ENCODE peak calls at places on chromosomes 5 and 9, in eight cellular contexts. U is hepatocyte, R is fibroblast of lung, Y is keratinocyte, W is suprapubic skin, Q is A549, F is dorsolateral prefrontal cortex, A is prostate gland. J is an unnamed sample.

GRCh38 chr5:89513299-89514044 is 630.5 kb upstream of the MEF2C start:
- DNase-seq in A (no peak), R (no peak), U (no peak), Q (no peak), F (no peak), Y (no peak), W (no peak), J (no peak)

GRCh38 chr9:133200631-133201030 is 8.4 kb downstream of the OBP2B start:
- DNase-seq in R (no peak), F (no peak), Q (no peak), U (no peak), W (no peak), A (no peak), Y (no peak), J (no peak)

GRCh38 chr9:85859751-85860150 is 81.2 kb upstream of the NAA35 start:
- DNase-seq in A (no peak), Y (no peak), F (no peak), U (no peak), R (no peak), W (no peak), Q (no peak), J (no peak)

GRCh38 chr9:84966876-84967830 is 297.6 kb downstream of the NTRK2 start:
- DNase-seq in Y (peak), U (no peak), W (no peak), F (peak), R (no peak), Q (no peak), A (no peak), J (no peak)

GRCh38 chr5:143108498-143109128 is 294.9 kb downstream of the NR3C1 start:
- DNase-seq in A (peak), R (no peak), U (no peak), F (no peak), W (no peak), Y (no peak), Q (no peak), J (no peak)

GRCh38 chr9:73200694-73201432 is 49.2 kb downstream of the ANXA1 start:
- DNase-seq in A (no peak), U (peak), Y (no peak), Q (peak), F (no peak), R (peak), W (no peak), J (no peak)

GRCh38 chr5:25754895-25755294 is 1110.1 kb upstream of the CDH10 start:
- DNase-seq in W (no peak), A (no peak), F (no peak), R (no peak), Q (peak), U (no peak), Y (no peak), J (no peak)

GRCh38 chr5:134003957-134004625 is 684 bp downstream of the VDAC1 start:
- DNase-seq in Q (peak), A (peak), U (peak), R (peak), W (peak), F (no peak), Y (no peak), J (no peak)

GRCh38 chr5:162052671-162053070 is 14.9 kb upstream of the GABRG2 start:
- DNase-seq in U (no peak), Y (no peak), W (no peak), A (no peak), R (no peak), Q (no peak), F (no peak), J (no peak)

GRCh38 chr5:146052780-146053179 is 52.6 kb downstream of the PLAC8L1 start:
- DNase-seq in U (no peak), R (no peak), A (no peak), W (no peak), Y (no peak), F (no peak), Q (no peak), J (no peak)

GRCh38 chr5:159657766-159658165 is 258.5 kb upstream of the ADRA1B start:
- DNase-seq in Y (no peak), F (no peak), U (no peak), R (no peak), Q (no peak), W (no peak), A (no peak), J (no peak)

GRCh38 chr5:82735160-82735789 is 341.9 kb downstream of the TMEM167A start:
- DNase-seq in Y (no peak), Q (no peak), A (no peak), U (peak), F (no peak), R (peak), W (no peak), J (peak)

DNA sequence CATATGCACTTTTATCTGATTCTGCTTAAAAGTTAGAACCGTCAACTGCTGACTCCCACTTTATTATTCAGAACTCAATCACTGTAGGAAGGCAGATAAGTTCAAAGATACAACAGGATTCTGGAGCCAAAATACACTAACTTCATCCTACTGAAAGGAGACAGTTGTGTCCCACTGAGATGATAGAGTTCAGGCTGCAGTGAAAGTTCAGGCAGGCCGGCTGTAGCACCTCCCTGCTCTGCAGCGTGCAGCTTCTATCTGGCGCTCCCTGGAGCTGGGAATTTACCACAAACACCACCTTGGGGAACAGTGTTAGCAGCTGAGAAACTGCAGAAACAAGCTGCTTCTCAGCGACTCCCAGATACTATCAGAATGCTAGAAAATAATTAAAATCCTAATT is 52.5 kb upstream of the CNTLN start:
- DNase-seq in Y (no peak), F (no peak), R (peak), W (no peak), U (peak), A (no peak), Q (peak), J (peak)
- TF ChIP-seq CTCF in Y (no peak), F (no peak), R (peak), W (no peak), U (peak), A (no peak), Q (no peak), J (peak)

DNA sequence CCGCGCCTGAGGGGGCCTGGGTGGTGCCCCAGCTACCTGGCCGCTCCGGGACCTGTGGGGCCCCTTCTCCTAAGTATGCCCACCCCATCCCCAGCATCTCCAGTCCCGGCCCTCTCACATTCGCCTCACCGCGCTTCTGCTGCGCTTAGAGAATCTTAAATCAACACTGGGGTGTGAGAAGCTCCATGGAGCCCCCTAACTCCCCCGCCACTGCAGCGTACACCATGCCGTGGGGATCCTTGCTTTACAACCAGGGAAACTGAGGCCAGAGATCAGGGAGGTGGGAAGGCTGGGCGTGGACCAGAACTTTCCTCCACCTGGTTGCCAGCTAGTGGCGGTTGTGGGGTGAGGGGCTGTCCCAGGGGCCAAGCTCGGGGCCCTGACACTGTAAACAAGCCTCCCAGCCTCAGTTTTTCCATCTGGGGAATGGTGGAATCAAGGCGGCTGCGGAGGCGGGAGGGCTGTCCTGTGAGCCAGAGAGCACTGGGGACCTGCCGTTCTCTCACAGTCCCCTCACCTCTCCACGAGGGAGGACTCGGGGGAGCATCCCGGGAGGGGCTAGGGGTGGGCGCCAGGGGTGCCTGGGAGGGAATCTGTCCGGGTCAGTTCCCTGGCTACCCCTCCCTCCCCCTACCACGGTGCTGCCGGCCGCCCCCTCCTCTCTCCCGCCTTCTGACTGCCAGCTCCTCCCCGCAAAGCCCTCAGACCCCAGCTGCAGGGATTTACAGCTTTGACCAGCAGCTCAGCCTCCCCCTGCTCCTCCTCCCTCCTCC is 161.2 kb downstream of the C9orf50 start:
- DNase-seq in Y (no peak), W (no peak), R (no peak), F (no peak), U (no peak), A (no peak), Q (no peak), J (no peak)
- H3K4me3 ChIP-seq in Y (no peak), W (peak), R (no peak), F (peak), U (no peak), A (peak), Q (no peak), J (no peak)

DNA sequence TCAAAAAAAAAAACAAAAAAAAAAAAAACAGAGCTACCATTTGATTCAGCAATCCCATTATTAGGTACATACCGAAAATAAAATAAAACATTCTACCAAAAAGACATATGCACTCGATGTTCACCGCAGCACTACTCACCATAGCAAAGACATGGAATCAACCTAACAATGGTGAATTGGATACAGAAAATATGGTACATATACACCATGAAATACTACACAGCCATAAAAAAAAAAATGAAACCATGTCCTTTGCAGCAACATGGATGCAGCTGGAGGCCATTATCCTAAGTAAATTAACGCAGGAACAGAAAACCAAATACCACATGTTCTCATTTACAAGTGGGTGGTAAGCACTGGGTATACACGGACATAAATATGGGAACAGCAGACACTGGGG is 21.3 kb downstream of the MRPS27 start:
- DNase-seq in F (no peak), A (no peak), W (no peak), U (no peak), R (no peak), Q (no peak), Y (no peak), J (no peak)
- TF ChIP-seq CTCF in F (no peak), A (no peak), W (no peak), U (no peak), R (no peak), Q (no peak), Y (no peak), J (no peak)

DNA sequence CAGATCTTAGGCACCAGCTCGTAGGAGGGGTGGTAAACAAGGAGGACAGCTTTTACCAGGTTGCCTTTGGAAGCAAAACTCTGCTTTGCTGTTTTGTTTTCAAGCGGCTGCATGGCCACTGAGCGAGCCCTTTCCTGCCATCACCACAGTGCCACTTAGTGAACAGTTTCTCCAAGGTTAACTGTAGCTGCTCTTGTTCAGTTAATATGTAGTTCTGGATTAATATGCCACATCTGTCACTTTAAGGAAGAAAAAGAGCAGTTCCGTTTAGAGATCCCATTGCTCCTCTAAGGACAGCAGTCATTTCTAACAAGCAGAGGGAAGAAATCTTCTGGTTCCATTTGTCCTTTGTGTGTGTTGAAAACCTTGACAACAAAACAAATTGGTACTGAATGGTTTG is 10.4 kb upstream of the ABL1 start:
- DNase-seq in Y (no peak), Q (no peak), W (no peak), U (no peak), F (no peak), A (no peak), R (no peak), J (no peak)
- H3K4me3 ChIP-seq in Y (no peak), Q (no peak), W (no peak), U (no peak), F (no peak), A (no peak), R (no peak), J (no peak)

DNA sequence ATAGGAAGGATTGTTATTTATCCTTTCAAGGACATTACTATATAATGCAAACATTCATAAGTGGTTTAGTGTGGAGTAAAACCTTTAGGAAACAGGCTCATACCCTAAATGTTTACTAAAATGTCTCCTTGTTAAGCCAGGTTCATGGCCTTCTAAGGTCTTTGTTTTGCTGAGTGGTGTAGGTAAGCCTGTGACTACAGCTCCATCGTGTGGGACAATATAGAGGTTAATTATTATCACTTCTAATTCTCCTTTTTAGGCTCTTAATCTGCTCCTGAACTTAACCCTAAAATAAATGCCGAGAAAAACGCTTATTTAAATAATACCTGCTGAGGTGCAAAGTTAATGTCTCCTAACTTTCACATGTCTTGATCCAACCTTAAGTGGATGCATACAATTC is 43.8 kb downstream of the SPINK5 start:
- DNase-seq in Y (no peak), W (no peak), R (peak), Q (no peak), F (no peak), U (peak), A (no peak), J (no peak)
- TF ChIP-seq CTCF in Y (peak), W (no peak), R (no peak), Q (no peak), F (no peak), U (peak), A (no peak), J (no peak)

GRCh38 chr5:38448553-38449350 is 107.7 kb downstream of the LIFR start:
- DNase-seq in Y (no peak), U (no peak), F (no peak), Q (no peak), A (no peak), R (no peak), W (no peak), J (no peak)

GRCh38 chr5:38447786-38448185 is 108.7 kb downstream of the LIFR start:
- DNase-seq in A (no peak), U (no peak), W (no peak), Y (no peak), F (no peak), R (peak), Q (no peak), J (no peak)

GRCh38 chr5:38443390-38443789 is 113.1 kb downstream of the LIFR start:
- DNase-seq in U (no peak), Y (no peak), A (no peak), Q (no peak), W (no peak), F (no peak), R (no peak), J (no peak)

GRCh38 chr5:38445374-38446028 is 110.9 kb downstream of the LIFR start:
- DNase-seq in U (no peak), R (peak), F (no peak), A (no peak), Q (no peak), W (no peak), Y (no peak), J (no peak)

GRCh38 chr5:38446029-38446522 is 110.4 kb downstream of the LIFR start:
- DNase-seq in F (no peak), U (no peak), A (no peak), Q (no peak), W (no peak), R (no peak), Y (no peak), J (no peak)
- H3K4me3 ChIP-seq in F (no peak), U (no peak), A (peak), Q (no peak), W (peak), R (no peak), Y (no peak), J (no peak)

GRCh38 chr5:9851458-9851857 is 221.3 kb upstream of the TAS2R1 start:
- DNase-seq in W (no peak), Q (peak), R (peak), Y (no peak), U (no peak), A (no peak), F (peak), J (peak)
- TF ChIP-seq CTCF in W (no peak), Q (peak), R (peak), Y (no peak), U (peak), A (no peak), F (no peak), J (peak)

GRCh38 chr9:98037362-98037761 is 19.2 kb upstream of the NANS start:
- DNase-seq in U (no peak), Q (no peak), W (no peak), F (no peak), A (no peak), R (no peak), Y (no peak), J (no peak)

GRCh38 chr9:98040212-98040611 is 16.3 kb upstream of the NANS start:
- DNase-seq in Y (no peak), W (no peak), R (no peak), U (no peak), F (no peak), A (no peak), Q (no peak), J (no peak)

GRCh38 chr9:98043921-98044320 is 12.6 kb upstream of the NANS start:
- DNase-seq in U (no peak), R (no peak), Y (no peak), F (no peak), W (no peak), A (no peak), Q (no peak), J (no peak)

GRCh38 chr9:98038958-98039357 is 17.6 kb upstream of the NANS start:
- DNase-seq in Q (no peak), U (no peak), R (no peak), W (no peak), F (no peak), A (no peak), Y (no peak), J (no peak)

GRCh38 chr9:98039474-98040072 is 17.0 kb upstream of the NANS start:
- DNase-seq in W (no peak), Y (no peak), A (no peak), U (no peak), F (no peak), R (no peak), Q (no peak), J (no peak)
- H3K4me3 ChIP-seq in W (no peak), Y (no peak), A (no peak), U (no peak), F (no peak), R (no peak), Q (no peak), J (no peak)

GRCh38 chr9:137295313-137296213 is 6.5 kb downstream of the NRARP start:
- DNase-seq in U (peak), Y (no peak), R (no peak), Q (no peak), F (no peak), W (no peak), A (no peak), J (no peak)
- TF ChIP-seq CTCF in U (peak), Y (no peak), R (peak), Q (peak), F (no peak), W (peak), A (peak), J (peak)